ENCODE peak calls at places on chromosomes 1 and 21, in six cellular contexts. Y, S, V, Z, T and D are unnamed samples.

GRCh38 chr1:65109515-65109914 is 38.5 kb upstream of the AK4 start:
- DNase-seq in Y (no peak), T (no peak), V (no peak), Z (no peak), S (no peak), D (no peak)

GRCh38 chr1:99361406-99361805 is 97.1 kb downstream of the PLPPR4 start:
- DNase-seq in Y (no peak), V (no peak), T (no peak), Z (no peak), S (no peak), D (no peak)

GRCh38 chr21:31258073-31258472 is 86.0 kb downstream of the TIAM1 start:
- DNase-seq in Z (no peak), V (no peak), Y (no peak), T (no peak), S (no peak), D (no peak)

GRCh38 chr1:29515188-29515955 is 279.1 kb downstream of the PTPRU start:
- DNase-seq in S (no peak), Z (no peak), Y (no peak), T (no peak), V (no peak), D (peak; percentile 4)

GRCh38 chr21:32278068-32278467 is 781 bp downstream of the MIS18A start:
- DNase-seq in Z (no peak), S (no peak), Y (no peak), T (no peak), V (no peak), D (no peak)

GRCh38 chr1:98049370-98050115 is 128.7 kb upstream of the DPYD start:
- DNase-seq in V (no peak), Z (no peak), S (no peak), T (no peak), Y (peak; percentile 42), D (peak; percentile 24)

GRCh38 chr1:214331827-214332423 is 51.0 kb downstream of the SMYD2 start:
- DNase-seq in Y (no peak), Z (peak; percentile 77), V (no peak), T (peak; percentile 30), S (peak; percentile 30), D (no peak)

GRCh38 chr1:10530756-10531155 is 56.0 kb downstream of the PEX14 start:
- DNase-seq in Y (no peak), T (no peak), S (no peak), Z (no peak), V (no peak), D (no peak)

GRCh38 chr1:165712764-165713163 is 14.4 kb upstream of the ALDH9A1 start:
- DNase-seq in S (no peak), T (no peak), V (no peak), Z (no peak), Y (no peak), D (no peak)

GRCh38 chr1:29830916-29831315 is 594.6 kb downstream of the PTPRU start:
- DNase-seq in V (no peak), Z (no peak), T (no peak), Y (no peak), S (no peak), D (no peak)

GRCh38 chr1:116763116-116763786 is 9.0 kb downstream of the CD2 start:
- DNase-seq in T (no peak), Y (no peak), Z (no peak), V (no peak), S (no peak), D (no peak)

GRCh38 chr1:89609781-89610456 is 23.0 kb upstream of the LRRC8C start:
- DNase-seq in V (no peak), Y (no peak), S (no peak), T (no peak), Z (no peak), D (no peak)

GRCh38 chr1:23283660-23284602 is 60.2 kb downstream of the HNRNPR start:
- DNase-seq in V (no peak), Y (no peak), Z (no peak), S (no peak), T (no peak), D (no peak)

GRCh38 chr21:44836666-44837471 is 19.0 kb upstream of the SUMO3 start:
- DNase-seq in T (no peak), Z (no peak), V (no peak), Y (no peak), S (peak; percentile 47), D (no peak)

GRCh38 chr1:181985281-181985680 is 76.2 kb downstream of the ZNF648 start:
- DNase-seq in S (no peak), T (no peak), Z (no peak), V (no peak), Y (no peak), D (no peak)

GRCh38 chr1:69568435-69569280 is 936 bp downstream of the LRRC7 start:
- DNase-seq in Y (no peak), T (no peak), Z (no peak), S (no peak), V (no peak), D (no peak)

GRCh38 chr1:29651684-29652665 is 415.7 kb downstream of the PTPRU start:
- DNase-seq in V (no peak), S (no peak), Z (no peak), Y (no peak), T (no peak), D (peak; percentile 10)

GRCh38 chr1:7387053-7387861 is 383.8 kb upstream of the VAMP3 start:
- DNase-seq in Z (no peak), Y (peak; percentile 26), S (no peak), T (no peak), V (no peak), D (peak; percentile 20)

GRCh38 chr1:87149166-87150065 is 179.3 kb upstream of the LMO4 start:
- DNase-seq in V (no peak), T (no peak), Y (no peak), S (no peak), Z (no peak), D (no peak)

GRCh38 chr1:199684686-199685273 is 342.7 kb upstream of the NR5A2 start:
- DNase-seq in S (peak; percentile 16), Z (peak; percentile 56), T (peak; percentile 61), Y (no peak), V (peak; percentile 8), D (no peak)

GRCh38 chr21:44887807-44888580 is 14.5 kb upstream of the PTTG1IP start:
- DNase-seq in S (no peak), Z (no peak), V (no peak), T (no peak), Y (no peak), D (no peak)

GRCh38 chr1:220962031-220962751 is 82.9 kb downstream of the HLX start:
- DNase-seq in V (no peak), T (peak; percentile 25), Y (no peak), S (no peak), Z (no peak), D (no peak)

GRCh38 chr21:43317959-43318358 is 109.0 kb downstream of the SIK1 start:
- DNase-seq in Z (no peak), T (no peak), Y (no peak), S (no peak), V (no peak), D (no peak)

GRCh38 chr1:92822907-92823306 is 8.9 kb upstream of the RPL5 start:
- DNase-seq in S (no peak), V (no peak), Z (no peak), Y (no peak), T (no peak), D (no peak)

GRCh38 chr1:17624540-17625256 is 85.2 kb downstream of the ARHGEF10L start:
- DNase-seq in Y (no peak), V (no peak), T (no peak), S (no peak), Z (peak; percentile 20), D (peak; percentile 55)

GRCh38 chr1:199040076-199040475 is 401.2 kb downstream of the PTPRC start:
- DNase-seq in T (no peak), S (no peak), Z (no peak), V (no peak), Y (no peak), D (no peak)

GRCh38 chr1:82260051-82260450 is 459.3 kb downstream of the ADGRL2 start:
- DNase-seq in Z (no peak), V (no peak), T (no peak), Y (no peak), S (no peak), D (no peak)

GRCh38 chr1:64507897-64508296 is 38.0 kb downstream of the CACHD1 start:
- DNase-seq in T (no peak), Z (no peak), Y (no peak), S (no peak), V (no peak), D (no peak)

GRCh38 chr1:178684542-178685000 is 40.5 kb upstream of the RALGPS2 start:
- DNase-seq in V (no peak), Z (peak; percentile 33), Y (no peak), S (no peak), T (peak; percentile 22), D (no peak)

GRCh38 chr1:178683304-178683703 is 41.7 kb upstream of the RALGPS2 start:
- DNase-seq in Z (no peak), Y (no peak), V (no peak), S (no peak), T (no peak), D (no peak)

GRCh38 chr1:178682886-178683285 is 42.2 kb upstream of the RALGPS2 start:
- DNase-seq in Y (no peak), Z (no peak), V (no peak), T (no peak), S (no peak), D (no peak)

GRCh38 chr1:178684111-178684510 is 40.9 kb upstream of the RALGPS2 start:
- DNase-seq in S (no peak), Y (no peak), T (no peak), V (no peak), Z (no peak), D (no peak)

GRCh38 chr1:178682429-178682828 is 42.6 kb upstream of the RALGPS2 start:
- DNase-seq in V (no peak), S (no peak), Z (no peak), Y (no peak), T (no peak), D (no peak)
- TF ChIP-seq EP300 in V (no peak), S (no peak), Z (no peak), Y (no peak), T (no peak), D (no peak)

GRCh38 chr1:207024202-207025143 is 8.1 kb downstream of the C1orf116 start:
- DNase-seq in Z (no peak), V (no peak), Y (no peak), S (no peak), T (no peak), D (peak; percentile 77)
- TF ChIP-seq POLR2A in Z (no peak), V (no peak), Y (no peak), S (no peak), T (no peak), D (no peak)

DNA sequence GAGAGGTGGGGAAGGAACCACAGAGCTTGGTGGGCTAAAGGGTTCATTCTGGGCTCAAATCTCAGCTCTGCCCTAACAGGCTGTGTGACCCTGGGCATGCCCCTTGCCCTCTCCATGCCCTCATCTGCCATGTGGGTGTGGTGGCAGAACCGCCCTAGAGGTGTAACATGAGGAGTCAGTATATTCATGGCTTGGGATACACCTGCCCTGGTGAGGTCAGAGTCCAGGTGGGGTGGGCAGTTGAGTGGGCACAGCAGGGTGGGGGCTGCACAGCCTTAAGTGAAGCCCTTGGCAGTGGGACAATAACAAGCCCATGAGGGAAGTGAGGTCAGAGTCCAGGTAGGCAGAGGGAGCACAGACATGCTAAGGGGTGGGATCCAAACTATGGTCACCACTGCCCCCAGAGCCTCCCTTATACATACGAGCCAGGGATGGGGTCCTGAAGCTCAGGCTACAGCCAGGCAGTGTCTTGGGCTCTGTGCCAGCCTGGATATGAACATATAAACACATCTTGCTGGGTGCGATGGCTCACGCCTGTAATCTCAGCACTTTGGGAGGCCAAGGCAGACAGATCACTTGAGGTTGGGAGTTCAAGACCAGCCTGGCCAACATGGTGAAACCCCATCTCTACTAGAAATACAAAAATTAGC is 59.0 kb upstream of the EFHD2 start:
- DNase-seq in T (no peak), Z (no peak), V (no peak), Y (no peak), S (peak; percentile 77), D (no peak)
- TF ChIP-seq EP300 in T (no peak), Z (no peak), V (no peak), Y (no peak), S (no peak), D (no peak)

GRCh38 chr1:228145050-228145343 is 4.7 kb upstream of the GJC2 start:
- DNase-seq in T (no peak), S (no peak), V (no peak), Y (peak; percentile 55), Z (no peak), D (no peak)
- TF ChIP-seq POLR2A in T (no peak), S (no peak), V (peak; percentile 1), Y (no peak), Z (no peak), D (no peak)